ENCODE peak calls at places on chromosome 5, in six cellular contexts. X is H9, H is retina, E is DMS 273 treated with DMSO at 0.1 percent for 48 hours, U is retinal pigment epithelial cell, Q is T1000. P is an unnamed sample.

GRCh38 chr5:157369507-157369906 is 90.5 kb upstream of the NIPAL4 start:
- DNase-seq in X (no peak), H (no peak), E (no peak), U (no peak), Q (no peak), P (no peak)

GRCh38 chr5:82594097-82594496 is 315.9 kb upstream of the RPS23 start:
- DNase-seq in X (no peak), H (no peak), E (no peak), U (no peak), Q (no peak), P (no peak)

GRCh38 chr5:158943057-158943456 is 156.7 kb downstream of the EBF1 start:
- DNase-seq in X (no peak), H (no peak), E (no peak), U (peak), Q (peak), P (no peak)

GRCh38 chr5:53006920-53007890 is 18.1 kb downstream of the ITGA2 start:
- DNase-seq in X (no peak), H (no peak), E (no peak), U (no peak), Q (no peak), P (no peak)

GRCh38 chr5:125987677-125988255 is 435.4 kb upstream of the GRAMD2B start:
- DNase-seq in X (peak), H (no peak), E (no peak), U (no peak), Q (no peak), P (no peak)

GRCh38 chr5:145976431-145977155 is 40.2 kb downstream of the SH3RF2 start:
- DNase-seq in X (no peak), H (no peak), E (no peak), U (no peak), Q (no peak), P (no peak)

GRCh38 chr5:134741052-134741451 is 2.7 kb downstream of the CAMLG start:
- DNase-seq in X (no peak), H (no peak), E (no peak), U (no peak), Q (no peak), P (no peak)

GRCh38 chr5:88667187-88668141 is 215.5 kb downstream of the MEF2C start:
- DNase-seq in X (peak), H (peak), E (peak), U (no peak), Q (no peak), P (peak)

GRCh38 chr5:53109041-53109435 is 519 bp downstream of the MOCS2 start:
- DNase-seq in X (no peak), H (no peak), E (no peak), U (peak), Q (no peak), P (peak)

GRCh38 chr5:173327948-173328895 is at the start of gene STC2:
- DNase-seq in X (peak), H (peak), E (peak), U (no peak), Q (peak), P (peak)

GRCh38 chr5:125190232-125191051 is 444.0 kb upstream of the ZNF608 start:
- DNase-seq in X (no peak), H (no peak), E (no peak), U (no peak), Q (no peak), P (no peak)

GRCh38 chr5:14440598-14441401 is 140.8 kb upstream of the OTULINL start:
- DNase-seq in X (no peak), H (peak), E (no peak), U (peak), Q (no peak), P (no peak)

GRCh38 chr5:89930591-89931383 is 478.8 kb downstream of the CETN3 start:
- DNase-seq in X (no peak), H (no peak), E (no peak), U (peak), Q (no peak), P (no peak)

GRCh38 chr5:136242611-136243010 is 49.6 kb upstream of the SMIM32 start:
- DNase-seq in X (no peak), H (no peak), E (peak), U (no peak), Q (no peak), P (peak)

GRCh38 chr5:116488334-116488733 is 86.3 kb downstream of the SEMA6A start:
- DNase-seq in X (no peak), H (no peak), E (no peak), U (no peak), Q (no peak), P (no peak)

GRCh38 chr5:332843-333242 is 11.3 kb downstream of the AHRR start:
- DNase-seq in X (no peak), H (no peak), E (no peak), U (no peak), Q (no peak), P (no peak)

GRCh38 chr5:132193165-132193694 is 34.4 kb downstream of the P4HA2 start:
- DNase-seq in X (no peak), H (no peak), E (no peak), U (no peak), Q (no peak), P (no peak)

GRCh38 chr5:170451764-170452365 is 52.0 kb upstream of the KCNIP1 start:
- DNase-seq in X (no peak), H (no peak), E (no peak), U (no peak), Q (no peak), P (peak)

GRCh38 chr5:176474476-176474875 is 26.3 kb downstream of the FAF2 start:
- DNase-seq in X (no peak), H (no peak), E (no peak), U (no peak), Q (no peak), P (no peak)

GRCh38 chr5:122480146-122480545 is 168.1 kb downstream of the SNCAIP start:
- DNase-seq in X (no peak), H (no peak), E (no peak), U (no peak), Q (no peak), P (no peak)

GRCh38 chr5:168819004-168819626 is 239.9 kb upstream of the PANK3 start:
- DNase-seq in X (no peak), H (peak), E (no peak), U (no peak), Q (no peak), P (peak)

GRCh38 chr5:10513501-10514442 is 50.1 kb upstream of the ANKRD33B start:
- DNase-seq in X (peak), H (no peak), E (no peak), U (peak), Q (peak), P (no peak)

GRCh38 chr5:10438301-10438700 is 3.4 kb upstream of the ROPN1L start:
- DNase-seq in X (no peak), H (no peak), E (no peak), U (no peak), Q (no peak), P (no peak)

GRCh38 chr5:10655041-10655685 is 91.3 kb downstream of the ANKRD33B start:
- DNase-seq in X (peak), H (no peak), E (no peak), U (no peak), Q (peak), P (no peak)

GRCh38 chr5:132498686-132499271 is 8.2 kb upstream of the IRF1 start:
- DNase-seq in X (no peak), H (no peak), E (no peak), U (no peak), Q (no peak), P (no peak)

GRCh38 chr5:111680737-111681413 is 76.1 kb downstream of the NREP start:
- DNase-seq in X (no peak), H (peak), E (peak), U (peak), Q (peak), P (no peak)

GRCh38 chr5:7348168-7348802 is 47.7 kb upstream of the ADCY2 start:
- DNase-seq in X (no peak), H (peak), E (no peak), U (no peak), Q (no peak), P (peak)

GRCh38 chr5:113900831-113901230 is 387.3 kb downstream of the YTHDC2 start:
- DNase-seq in X (no peak), H (no peak), E (no peak), U (no peak), Q (no peak), P (peak)

GRCh38 chr5:111931658-111932057 is 174.7 kb upstream of the NREP start:
- DNase-seq in X (no peak), H (no peak), E (peak), U (no peak), Q (no peak), P (peak)

GRCh38 chr5:139141410-139141809 is 56.8 kb downstream of the SIL1 start:
- DNase-seq in X (no peak), H (no peak), E (no peak), U (no peak), Q (no peak), P (no peak)

GRCh38 chr5:174719211-174719610 is 5.2 kb upstream of the MSX2 start:
- DNase-seq in X (peak), H (no peak), E (no peak), U (no peak), Q (no peak), P (no peak)

GRCh38 chr5:151671979-151672378 is 14.7 kb downstream of the SPARC start:
- DNase-seq in X (no peak), H (no peak), E (no peak), U (no peak), Q (no peak), P (no peak)

GRCh38 chr5:119397518-119398380 is 41.9 kb downstream of the TNFAIP8 start:
- DNase-seq in X (no peak), H (no peak), E (peak), U (peak), Q (no peak), P (no peak)

GRCh38 chr5:173715607-173716006 is 99.2 kb upstream of the BOD1 start:
- DNase-seq in X (no peak), H (no peak), E (no peak), U (no peak), Q (no peak), P (no peak)

GRCh38 chr5:172958268-172959046 is 767 bp upstream of the RPL26L1 start:
- DNase-seq in X (peak), H (peak), E (no peak), U (no peak), Q (peak), P (peak)

GRCh38 chr5:72814104-72814503 is 2.4 kb upstream of the TNPO1 start:
- DNase-seq in X (no peak), H (no peak), E (no peak), U (no peak), Q (no peak), P (no peak)

GRCh38 chr5:174790906-174791305 is 66.5 kb downstream of the MSX2 start:
- DNase-seq in X (no peak), H (no peak), E (no peak), U (no peak), Q (no peak), P (no peak)

GRCh38 chr5:94040591-94041148 is 299.3 kb upstream of the POU5F2 start:
- DNase-seq in X (no peak), H (no peak), E (no peak), U (no peak), Q (no peak), P (no peak)

GRCh38 chr5:37208883-37209808 is 40.0 kb downstream of the CPLANE1 start:
- DNase-seq in X (no peak), H (peak), E (no peak), U (no peak), Q (no peak), P (no peak)